ENCODE peak calls at places on chromosomes 7 and 10, in eight cellular contexts. F is RWPE1, W is osteocyte, B is spleen, R is brain microvascular endothelial cell, Z is endothelial cell of umbilical vein, X is fibroblast of pulmonary artery, C is dorsolateral prefrontal cortex. Q is an unnamed sample.

GRCh38 chr10:54985732-54986131 is 184.7 kb upstream of the PCDH15 start:
- DNase-seq in W (no peak), X (peak; percentile 16), B (no peak), C (no peak), R (no peak), F (peak; percentile 2), Z (peak; percentile 21), Q (no peak)

GRCh38 chr7:44280993-44281721 is 44.2 kb downstream of the CAMK2B start:
- DNase-seq in R (no peak), B (peak; percentile 56), Z (no peak), W (peak; percentile 83), X (no peak), F (no peak), C (peak; percentile 32), Q (peak; percentile 2)

GRCh38 chr10:11330383-11331020 is 280.9 kb downstream of the USP6NL start:
- DNase-seq in X (peak; percentile 84), B (no peak), F (no peak), Z (peak; percentile 79), R (peak; percentile 44), W (no peak), C (no peak), Q (no peak)

GRCh38 chr10:102065561-102066420 is 642 bp downstream of the HPS6 start:
- DNase-seq in W (no peak), Z (no peak), B (no peak), R (peak; percentile 5), X (peak; percentile 22), C (no peak), F (no peak), Q (no peak)

GRCh38 chr10:31037749-31038148 is 6.1 kb upstream of the ZNF438 start:
- DNase-seq in X (no peak), B (no peak), F (no peak), C (no peak), R (no peak), W (no peak), Z (no peak), Q (no peak)

GRCh38 chr10:124539935-124540641 is 78.5 kb downstream of the LHPP start:
- DNase-seq in F (peak; percentile 67), C (no peak), B (peak; percentile 95), W (no peak), Z (peak; percentile 45), X (peak; percentile 54), R (no peak), Q (peak; percentile 32)

GRCh38 chr7:157021071-157021891 is 10.8 kb upstream of the MNX1 start:
- DNase-seq in C (no peak), Z (no peak), X (no peak), R (no peak), F (no peak), B (peak; percentile 66), W (no peak), Q (no peak)

GRCh38 chr7:46396501-46396900 is 475.4 kb upstream of the IGFBP3 start:
- DNase-seq in F (no peak), R (no peak), W (no peak), X (no peak), Z (no peak), B (no peak), C (no peak), Q (no peak)

GRCh38 chr10:92284112-92284704 is 6.7 kb downstream of the CPEB3 start:
- DNase-seq in C (no peak), B (peak; percentile 62), R (peak; percentile 14), Z (no peak), X (peak; percentile 47), F (no peak), W (no peak), Q (no peak)

GRCh38 chr10:20059084-20059835 is 243.0 kb downstream of the PLXDC2 start:
- DNase-seq in R (no peak), B (no peak), C (no peak), F (no peak), W (no peak), X (peak; percentile 10), Z (no peak), Q (no peak)

GRCh38 chr10:29471483-29471859 is 163.3 kb downstream of the SVIL start:
- DNase-seq in B (no peak), C (no peak), Z (peak; percentile 8), R (peak; percentile 52), F (peak; percentile 57), W (no peak), X (peak; percentile 78), Q (no peak)

GRCh38 chr7:134999136-134999535 is 12.8 kb downstream of the AGBL3 start:
- DNase-seq in X (no peak), C (no peak), W (no peak), F (no peak), Z (no peak), R (no peak), B (no peak), Q (no peak)

GRCh38 chr7:84801396-84801795 is 385.5 kb downstream of the SEMA3D start:
- DNase-seq in X (peak; percentile 26), C (no peak), Z (peak; percentile 75), W (no peak), B (no peak), R (no peak), F (no peak), Q (no peak)

GRCh38 chr7:70553364-70553763 is 578.6 kb upstream of the GALNT17 start:
- DNase-seq in Z (no peak), F (no peak), X (no peak), B (no peak), W (no peak), C (no peak), R (no peak), Q (no peak)

GRCh38 chr10:44010873-44011602 is 362.4 kb upstream of the ZNF32 start:
- DNase-seq in F (peak; percentile 4), C (no peak), Z (peak; percentile 28), R (no peak), W (no peak), X (no peak), B (no peak), Q (no peak)

GRCh38 chr7:34086064-34086463 is 180.7 kb downstream of the BMPER start:
- DNase-seq in C (no peak), F (no peak), B (no peak), R (no peak), W (no peak), X (no peak), Z (no peak), Q (no peak)

GRCh38 chr7:124996778-124997177 is 67.2 kb upstream of the POT1 start:
- DNase-seq in W (no peak), R (no peak), C (no peak), F (no peak), Z (no peak), B (no peak), X (no peak), Q (no peak)
- TF ChIP-seq CTCF in W (no peak), R (peak; percentile 65), C (no peak), F (no peak), Z (no peak), B (no peak), X (peak; percentile 1), Q (no peak)

GRCh38 chr10:17782921-17783665 is 26.1 kb upstream of the MRC1 start:
- DNase-seq in Z (peak; percentile 94), R (no peak), C (no peak), B (no peak), W (no peak), F (peak; percentile 81), X (peak; percentile 26), Q (no peak)

GRCh38 chr10:17783751-17784150 is 25.4 kb upstream of the MRC1 start:
- DNase-seq in F (no peak), X (no peak), W (no peak), Z (no peak), R (no peak), B (no peak), C (no peak), Q (no peak)

GRCh38 chr10:17779761-17780160 is 27.8 kb downstream of the TMEM236 start:
- DNase-seq in X (peak; percentile 37), C (no peak), R (no peak), W (no peak), B (no peak), Z (peak; percentile 72), F (no peak), Q (no peak)

GRCh38 chr10:17780727-17781126 is 28.4 kb upstream of the MRC1 start:
- DNase-seq in C (no peak), F (no peak), W (no peak), B (no peak), R (no peak), Z (no peak), X (no peak), Q (no peak)

GRCh38 chr10:17781856-17782255 is 27.3 kb upstream of the MRC1 start:
- DNase-seq in Z (no peak), X (no peak), B (no peak), F (no peak), C (no peak), R (no peak), W (no peak), Q (no peak)
- TF ChIP-seq CTCF in Z (peak; percentile 12), X (no peak), B (no peak), F (no peak), C (no peak), R (peak; percentile 32), W (no peak), Q (no peak)

DNA sequence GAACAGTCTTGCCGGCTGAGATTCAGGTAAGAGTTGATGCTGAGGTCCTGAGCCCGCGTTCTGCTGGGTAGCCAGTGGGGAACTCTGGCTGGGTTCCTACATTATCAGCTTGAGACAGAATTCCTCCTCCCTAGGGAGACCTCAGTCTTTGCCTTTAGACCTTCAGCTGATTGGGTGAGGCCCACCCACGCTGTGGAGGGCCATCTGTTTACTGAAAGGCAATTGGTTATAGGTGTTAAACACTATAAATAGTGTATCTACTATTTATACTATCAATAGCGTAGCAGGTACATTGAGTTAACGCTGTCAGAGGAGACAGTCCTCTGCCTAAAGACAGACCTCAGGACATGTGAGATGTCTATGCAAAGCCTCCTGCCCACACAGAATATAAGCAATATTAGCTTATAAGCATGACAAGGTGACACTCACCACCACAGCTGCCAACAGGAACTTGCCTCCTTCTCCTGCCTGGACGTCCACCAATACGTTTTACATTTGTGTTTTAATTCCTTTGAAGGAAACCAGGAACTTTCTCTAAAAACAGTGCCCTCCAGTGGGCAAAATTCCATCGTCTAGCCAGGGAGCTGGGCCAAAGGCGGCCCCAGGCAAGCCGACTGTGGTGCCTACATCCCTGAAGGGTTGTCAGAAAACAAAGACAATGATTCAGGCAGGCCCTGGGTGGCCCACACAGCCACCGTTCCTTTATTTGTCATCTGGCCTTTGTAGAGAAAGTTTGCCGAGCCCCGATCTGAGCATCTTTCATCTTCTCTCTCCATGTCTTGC is 58.8 kb downstream of the INSIG1 start:
- DNase-seq in R (peak; percentile 18), W (no peak), Z (peak; percentile 30), F (no peak), C (no peak), X (no peak), B (peak; percentile 49), Q (no peak)
- TF ChIP-seq CTCF in R (peak; percentile 63), W (peak; percentile 57), Z (peak; percentile 44), F (peak; percentile 26), C (peak; percentile 31), X (peak; percentile 20), B (no peak), Q (no peak)

DNA sequence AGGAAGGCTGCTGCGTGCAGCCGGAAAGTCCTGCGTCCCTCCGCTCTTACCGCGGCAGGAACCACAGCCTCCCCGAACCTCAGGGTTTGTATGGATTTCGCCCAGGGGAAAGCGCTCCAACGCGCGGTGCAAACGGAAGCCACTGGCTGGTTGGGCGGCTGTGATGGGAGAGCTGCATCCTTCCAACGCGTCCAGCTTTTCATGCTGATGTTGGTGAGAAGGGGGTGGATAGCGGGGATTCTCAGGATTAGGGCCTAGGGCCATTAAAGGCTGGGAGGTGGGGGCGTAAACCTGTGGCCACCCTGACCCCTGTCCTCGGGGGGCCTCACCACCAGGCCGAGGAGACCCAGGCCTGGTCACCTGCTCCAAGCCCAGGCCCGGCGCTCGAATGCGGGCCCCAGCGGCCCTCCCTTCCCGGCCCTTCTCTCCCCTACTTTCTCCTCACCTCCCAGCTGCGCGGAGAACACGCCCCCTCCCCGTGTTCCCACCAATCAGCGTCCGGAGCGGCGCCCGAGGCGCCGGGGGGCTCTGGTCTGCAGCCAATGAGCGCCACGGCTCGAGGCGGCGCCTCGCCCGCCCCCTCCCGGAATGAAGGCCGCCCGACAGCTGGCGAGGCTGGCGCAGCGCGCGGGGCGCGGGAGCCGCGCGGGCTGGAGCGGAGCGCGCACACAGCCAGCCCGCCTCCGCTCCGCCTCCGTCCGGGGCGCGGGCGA is 458 bp upstream of the NANOS1 start:
- DNase-seq in W (peak; percentile 96), Z (peak; percentile 87), C (peak; percentile 89), F (peak; percentile 94), B (peak; percentile 90), X (peak; percentile 86), R (peak; percentile 78), Q (no peak)
- TF ChIP-seq CTCF in W (peak; percentile 42), Z (peak; percentile 38), C (peak; percentile 33), F (peak; percentile 28), B (peak; percentile 41), X (no peak), R (peak; percentile 8), Q (no peak)

Q was measured in omental fat pad.